ENCODE peak calls at places on chromosomes 3 and 15, in five cellular contexts. O is iPS-NIHi11, F is activated gamma-delta T cell, P is ascending aorta, E is ACHN. W is an unnamed sample.

GRCh38 chr3:88589131-88589530 is 439.4 kb downstream of the C3orf38 start:
- DNase-seq in E (no peak), O (no peak), P (no peak), F (no peak), W (no peak)

GRCh38 chr3:65953881-65954733 is 84.6 kb downstream of the MAGI1 start:
- DNase-seq in F (no peak), P (no peak), E (peak; percentile 76), O (no peak), W (no peak)

GRCh38 chr15:58066042-58066867 is 744 bp upstream of the ALDH1A2 start:
- DNase-seq in P (peak; percentile 71), E (peak; percentile 44), O (peak; percentile 85), F (peak; percentile 12), W (peak; percentile 67)

GRCh38 chr3:22960326-22960984 is 242.7 kb upstream of the UBE2E2 start:
- DNase-seq in P (no peak), E (peak; percentile 42), F (no peak), O (peak; percentile 22), W (peak; percentile 15)

GRCh38 chr3:122514123-122515019 is at the start of gene KPNA1:
- DNase-seq in P (peak; percentile 91), E (peak; percentile 86), O (peak; percentile 97), F (peak; percentile 79), W (peak; percentile 96)

GRCh38 chr15:90463381-90463780 is 66.3 kb upstream of the CRTC3 start:
- DNase-seq in P (no peak), O (no peak), F (no peak), E (no peak), W (peak; percentile 62)

GRCh38 chr3:41223078-41223477 is 23.8 kb downstream of the CTNNB1 start:
- DNase-seq in P (no peak), F (no peak), E (no peak), O (no peak), W (no peak)

GRCh38 chr3:16871915-16872842 is 12.6 kb upstream of the PLCL2 start:
- DNase-seq in O (no peak), F (no peak), P (no peak), E (no peak), W (no peak)

GRCh38 chr3:123342631-123343080 is 106.2 kb downstream of the ADCY5 start:
- DNase-seq in F (no peak), O (no peak), E (no peak), P (peak; percentile 50), W (no peak)

GRCh38 chr3:65535260-65535659 is 503.5 kb downstream of the MAGI1 start:
- DNase-seq in P (no peak), F (no peak), O (no peak), E (no peak), W (no peak)

GRCh38 chr3:5144316-5144994 is 22.4 kb downstream of the ARL8B start:
- DNase-seq in O (no peak), E (no peak), P (no peak), F (no peak), W (no peak)

GRCh38 chr3:42666577-42666998 is 13.1 kb downstream of the ZBTB47 start:
- DNase-seq in O (no peak), E (no peak), F (no peak), P (peak; percentile 68), W (no peak)

GRCh38 chr3:170007031-170007663 is 30.6 kb upstream of the GPR160 start:
- DNase-seq in P (no peak), O (no peak), F (no peak), E (no peak), W (peak; percentile 65)

GRCh38 chr15:93178371-93178770 is 89.4 kb upstream of the RGMA start:
- DNase-seq in P (no peak), F (no peak), E (no peak), O (no peak), W (no peak)

GRCh38 chr3:104347281-104347680 is 1019.4 kb upstream of the ALCAM start:
- DNase-seq in P (no peak), F (no peak), O (no peak), E (no peak), W (no peak)

GRCh38 chr15:67422296-67422695 is 98.6 kb upstream of the C15orf61 start:
- DNase-seq in P (no peak), F (no peak), E (no peak), O (no peak), W (no peak)

GRCh38 chr15:74725241-74725774 is at the start of gene CYP1A1:
- DNase-seq in O (peak; percentile 68), F (no peak), P (no peak), E (peak; percentile 31), W (no peak)

GRCh38 chr3:4751057-4752051 is 227.9 kb upstream of the BHLHE40 start:
- DNase-seq in F (no peak), P (peak; percentile 61), O (no peak), E (peak; percentile 91), W (peak; percentile 54)

GRCh38 chr15:99703603-99704443 is 29.4 kb downstream of the LYSMD4 start:
- DNase-seq in E (peak; percentile 89), F (no peak), O (peak; percentile 46), P (no peak), W (peak; percentile 62)